ENCODE peak calls at places on chromosomes 2 and 18, in five cellular contexts. D, K, Y, P and W are unnamed samples.

GRCh38 chr2:180208841-180209240 is 201.7 kb upstream of the CWC22 start:
- DNase-seq in D (no peak), K (no peak), Y (no peak), P (no peak), W (no peak)

GRCh38 chr18:59311631-59312030 is 6.8 kb downstream of the CPLX4 start:
- DNase-seq in D (no peak), K (no peak), Y (no peak), P (no peak), W (no peak)

GRCh38 chr2:132936791-132937190 is 266.8 kb upstream of the LYPD1 start:
- DNase-seq in D (no peak), K (no peak), Y (peak; percentile 22), P (no peak), W (no peak)

GRCh38 chr2:112958428-112959108 is 19.2 kb upstream of the IL36G start:
- DNase-seq in D (peak; percentile 59), K (peak; percentile 58), Y (peak; percentile 68), P (peak; percentile 23), W (peak; percentile 19)

GRCh38 chr18:5890606-5891360 is 4.5 kb downstream of the TMEM200C start:
- DNase-seq in D (peak; percentile 57), K (peak; percentile 84), Y (peak; percentile 65), P (no peak), W (no peak)

GRCh38 chr2:62467475-62468321 is 38.3 kb downstream of the TMEM17 start:
- DNase-seq in D (no peak), K (no peak), Y (peak; percentile 14), P (no peak), W (no peak)

GRCh38 chr2:36486546-36487044 is 111.4 kb downstream of the FEZ2 start:
- DNase-seq in D (no peak), K (no peak), Y (no peak), P (no peak), W (no peak)

GRCh38 chr2:101779652-101780051 is 82.1 kb downstream of the MAP4K4 start:
- DNase-seq in D (no peak), K (no peak), Y (peak; percentile 13), P (no peak), W (no peak)

GRCh38 chr2:64485961-64486360 is 32.0 kb downstream of the LGALSL start:
- DNase-seq in D (no peak), K (no peak), Y (no peak), P (peak; percentile 24), W (no peak)

GRCh38 chr2:240703417-240704341 is 12.0 kb downstream of the AQP12A start:
- DNase-seq in D (no peak), K (no peak), Y (no peak), P (no peak), W (no peak)

GRCh38 chr2:85078536-85078935 is 54.7 kb upstream of the TCF7L1 start:
- DNase-seq in D (no peak), K (no peak), Y (no peak), P (no peak), W (no peak)

GRCh38 chr2:100821255-100821912 is 1.4 kb downstream of the NPAS2 start:
- DNase-seq in D (no peak), K (peak; percentile 29), Y (no peak), P (no peak), W (no peak)

GRCh38 chr2:168970860-168971650 is 60.1 kb downstream of the ABCB11 start:
- DNase-seq in D (no peak), K (no peak), Y (no peak), P (no peak), W (no peak)

GRCh38 chr18:76426738-76427305 is 68.2 kb downstream of the ZNF516 start:
- DNase-seq in D (no peak), K (peak; percentile 70), Y (no peak), P (no peak), W (no peak)

GRCh38 chr18:39571511-39571910 is 2005.9 kb upstream of the CELF4 start:
- DNase-seq in D (no peak), K (peak; percentile 47), Y (peak; percentile 9), P (no peak), W (no peak)

GRCh38 chr2:139155991-139156390 is 375.8 kb upstream of the NXPH2 start:
- DNase-seq in D (no peak), K (peak; percentile 52), Y (no peak), P (no peak), W (no peak)

GRCh38 chr2:226730487-226730886 is 69.1 kb downstream of the IRS1 start:
- DNase-seq in D (no peak), K (peak; percentile 42), Y (no peak), P (no peak), W (no peak)

GRCh38 chr2:147569426-147569825 is 275.4 kb upstream of the ACVR2A start:
- DNase-seq in D (no peak), K (no peak), Y (no peak), P (no peak), W (no peak)

GRCh38 chr18:64082054-64082453 is 66.8 kb downstream of the LINC00305 start:
- DNase-seq in D (no peak), K (no peak), Y (no peak), P (no peak), W (no peak)

GRCh38 chr2:191359186-191359585 is 114.0 kb downstream of the MYO1B start:
- DNase-seq in D (no peak), K (no peak), Y (no peak), P (no peak), W (no peak)

DNA sequence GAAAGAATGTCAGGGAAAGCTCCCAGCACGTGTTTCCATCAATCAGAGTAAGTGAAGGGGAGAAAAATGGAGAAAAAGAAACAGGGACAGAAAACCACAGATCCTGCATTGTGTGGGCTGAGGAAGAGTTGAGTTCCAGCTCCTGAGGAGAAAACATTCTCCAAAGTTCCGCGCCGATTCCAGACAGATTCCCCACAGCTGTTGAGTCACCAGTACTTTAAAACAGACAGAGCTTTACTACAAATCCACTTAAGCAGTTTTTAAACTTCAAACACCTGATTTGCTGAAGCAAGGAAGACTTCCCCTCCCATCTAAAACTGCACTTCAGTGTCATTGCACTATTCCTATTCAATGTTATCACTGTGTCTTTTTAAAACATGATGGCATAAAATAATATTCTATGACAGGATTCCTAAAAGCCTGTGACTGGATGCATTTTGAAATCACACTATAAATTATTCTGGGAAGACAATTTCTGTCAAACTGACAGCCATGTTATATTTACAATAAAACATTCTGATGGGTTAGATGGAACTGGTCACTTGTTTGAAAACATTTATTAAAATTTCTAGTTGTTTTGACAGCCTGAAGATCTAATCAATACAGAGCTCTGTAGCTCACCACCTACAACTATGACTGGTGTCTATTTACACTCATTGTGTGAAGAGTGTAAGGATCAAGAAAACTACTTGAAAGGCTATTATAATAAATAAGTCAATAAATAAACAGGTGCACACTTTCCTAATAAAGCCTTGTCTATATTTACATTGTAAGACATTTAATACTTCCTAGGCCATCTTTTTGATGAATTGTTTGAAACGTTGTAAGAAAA is 40.9 kb downstream of the TCF4 start:
- DNase-seq in D (no peak), K (no peak), Y (no peak), P (peak; percentile 26), W (no peak)
- H3K4me3 ChIP-seq in D (no peak overlapping the region), K (no peak overlapping the region), Y (no peak overlapping the region), P (no peak overlapping the region), W (no peak overlapping the region)

DNA sequence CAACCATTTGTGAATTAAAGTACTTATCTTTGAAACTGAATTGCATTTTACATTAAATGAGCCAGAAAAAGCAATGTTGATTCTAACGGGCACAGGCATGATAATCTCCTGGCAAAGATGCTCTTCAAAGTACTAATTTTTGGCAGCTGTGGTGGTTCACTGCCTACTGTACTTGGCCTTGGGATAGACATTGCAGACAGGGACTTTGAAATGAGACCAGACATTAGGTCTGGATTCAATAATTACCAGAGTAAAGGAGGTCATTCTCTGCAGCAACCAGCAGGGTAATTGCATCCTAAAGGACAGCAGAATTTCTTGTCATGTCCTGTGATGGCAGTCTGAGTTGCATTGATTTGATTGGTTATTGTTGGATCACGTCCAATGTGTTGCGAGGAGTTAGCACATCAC is 986.5 kb downstream of the TDRD15 start:
- DNase-seq in D (no peak), K (peak; percentile 5), Y (no peak), P (no peak), W (no peak)
- TF ChIP-seq CTCF in D (no peak), K (peak; percentile 18), Y (no peak), P (no peak), W (no peak)

DNA sequence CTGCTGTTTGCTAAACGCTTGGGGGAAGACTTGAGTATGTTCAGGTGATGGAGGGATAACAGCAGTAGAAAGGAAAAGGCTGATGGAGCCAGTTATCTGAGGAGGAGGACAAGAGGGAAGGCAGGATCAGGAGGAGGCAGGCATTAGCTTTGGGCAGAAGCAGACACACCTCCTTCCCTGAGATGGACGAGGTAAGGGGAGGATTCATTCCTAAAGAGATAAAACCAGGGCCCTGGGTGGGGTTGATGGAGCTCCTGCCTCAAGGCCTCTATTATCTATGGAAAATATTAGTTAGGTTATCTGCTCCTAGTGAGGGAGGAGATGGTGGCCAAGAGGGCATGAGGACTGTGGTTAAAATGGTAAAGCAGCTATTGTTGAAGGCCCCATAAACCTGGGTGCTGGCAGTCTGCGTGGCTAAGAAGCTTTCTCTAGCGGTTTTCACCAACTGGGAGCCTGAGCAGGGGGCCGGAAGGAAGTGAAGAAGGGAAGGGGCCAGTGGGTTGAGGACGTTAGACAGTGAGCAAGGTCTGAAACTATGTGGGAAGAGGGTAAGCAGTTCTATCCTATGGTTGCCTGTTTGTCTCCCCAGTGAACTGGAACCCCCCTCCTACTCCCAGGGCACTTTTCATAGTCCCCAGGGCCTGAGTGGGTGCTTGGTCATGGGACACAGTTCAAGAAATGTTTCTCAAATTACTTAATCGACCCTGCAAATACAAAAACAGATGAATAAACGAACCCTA is 56.6 kb upstream of the HK2 start:
- DNase-seq in D (no peak), K (no peak), Y (peak; percentile 33), P (no peak), W (peak; percentile 40)
- H3K4me3 ChIP-seq in D (no peak overlapping the region), K (no peak overlapping the region), Y (no peak overlapping the region), P (no peak overlapping the region), W (no peak overlapping the region)

GRCh38 chr2:19851116-19851515 is 50.7 kb downstream of the TTC32 start:
- DNase-seq in D (peak; percentile 45), K (peak; percentile 15), Y (no peak), P (no peak), W (no peak)
- TF ChIP-seq CTCF in D (no peak), K (peak; percentile 34), Y (peak; percentile 12), P (no peak), W (peak; percentile 12)